ENCODE peak calls at places on chromosomes 4 and X, in four cellular contexts. One of them, this sample, is unnamed.
A peak's percentile ranks its signal among the peaks of the same experiment; 100 is the strongest.

GRCh38 chr4:46818604-46819003 is 90.4 kb downstream of the COX7B2 start:
- DNase-seq in NCI-H1694 treated with DMSO at 0.1 percent for 48 hours: no peak
- DNase-seq in AG09309: no peak
- DNase-seq in A549: no peak
- DNase-seq in this sample: no peak

GRCh38 chr4:66539745-66540144 is 869.5 kb upstream of the EPHA5 start:
- DNase-seq in NCI-H1694 treated with DMSO at 0.1 percent for 48 hours: no peak
- DNase-seq in AG09309: no peak
- DNase-seq in A549: peak; percentile 2
- DNase-seq in this sample: no peak

GRCh38 chrX:39318497-39319343 is 517.5 kb downstream of the MID1IP1 start:
- DNase-seq in NCI-H1694 treated with DMSO at 0.1 percent for 48 hours: no peak
- DNase-seq in AG09309: no peak
- DNase-seq in A549: no peak
- DNase-seq in this sample: no peak

GRCh38 chr4:121220698-121221097 is 56.6 kb upstream of the TNIP3 start:
- DNase-seq in NCI-H1694 treated with DMSO at 0.1 percent for 48 hours: no peak
- DNase-seq in AG09309: no peak
- DNase-seq in A549: no peak
- DNase-seq in this sample: no peak

GRCh38 chr4:2417196-2417764 is 1.2 kb downstream of the ZFYVE28 start:
- DNase-seq in NCI-H1694 treated with DMSO at 0.1 percent for 48 hours: no peak
- DNase-seq in AG09309: no peak
- DNase-seq in A549: no peak
- DNase-seq in this sample: no peak

GRCh38 chr4:170423137-170423536 is 333.4 kb upstream of the AADAT start:
- DNase-seq in NCI-H1694 treated with DMSO at 0.1 percent for 48 hours: no peak
- DNase-seq in AG09309: no peak
- DNase-seq in A549: no peak
- DNase-seq in this sample: no peak

GRCh38 chrX:9207142-9207541 is 173.2 kb upstream of the FAM9B start:
- DNase-seq in NCI-H1694 treated with DMSO at 0.1 percent for 48 hours: no peak
- DNase-seq in AG09309: no peak
- DNase-seq in A549: no peak
- DNase-seq in this sample: no peak

GRCh38 chrX:13685126-13685763 is 3.7 kb upstream of the RAB9A start:
- DNase-seq in NCI-H1694 treated with DMSO at 0.1 percent for 48 hours: no peak
- DNase-seq in AG09309: no peak
- DNase-seq in A549: peak; percentile 28
- DNase-seq in this sample: no peak

GRCh38 chr4:114601304-114602052 is 2.9 kb downstream of the UGT8 start:
- DNase-seq in NCI-H1694 treated with DMSO at 0.1 percent for 48 hours: no peak
- DNase-seq in AG09309: no peak
- DNase-seq in A549: no peak
- DNase-seq in this sample: no peak

GRCh38 chrX:39899876-39900787 is 197.6 kb downstream of the BCOR start:
- DNase-seq in NCI-H1694 treated with DMSO at 0.1 percent for 48 hours: no peak
- DNase-seq in AG09309: no peak
- DNase-seq in A549: no peak
- DNase-seq in this sample: no peak

GRCh38 chr4:14309429-14309828 is 681.9 kb upstream of the BOD1L1 start:
- DNase-seq in NCI-H1694 treated with DMSO at 0.1 percent for 48 hours: no peak
- DNase-seq in AG09309: no peak
- DNase-seq in A549: no peak
- DNase-seq in this sample: no peak

GRCh38 chrX:118977424-118977823 is 3.0 kb downstream of the LONRF3 start:
- DNase-seq in NCI-H1694 treated with DMSO at 0.1 percent for 48 hours: no peak
- DNase-seq in AG09309: no peak
- DNase-seq in A549: no peak
- DNase-seq in this sample: no peak

GRCh38 chr4:25107827-25108516 is 52.3 kb downstream of the SEPSECS start:
- DNase-seq in NCI-H1694 treated with DMSO at 0.1 percent for 48 hours: no peak
- DNase-seq in AG09309: no peak
- DNase-seq in A549: no peak
- DNase-seq in this sample: no peak

GRCh38 chr4:26217961-26218676 is 102.7 kb upstream of the RBPJ start:
- DNase-seq in NCI-H1694 treated with DMSO at 0.1 percent for 48 hours: peak; percentile 7
- DNase-seq in AG09309: no peak
- DNase-seq in A549: no peak
- DNase-seq in this sample: peak; percentile 20

GRCh38 chrX:53930513-53931380 is 113.5 kb downstream of the PHF8 start:
- DNase-seq in NCI-H1694 treated with DMSO at 0.1 percent for 48 hours: no peak
- DNase-seq in AG09309: no peak
- DNase-seq in A549: no peak
- DNase-seq in this sample: no peak

GRCh38 chr4:80713409-80713808 is 317.1 kb upstream of the BMP3 start:
- DNase-seq in NCI-H1694 treated with DMSO at 0.1 percent for 48 hours: no peak
- DNase-seq in AG09309: no peak
- DNase-seq in A549: no peak
- DNase-seq in this sample: no peak

GRCh38 chrX:45849261-45849660 is 648.6 kb upstream of the DIPK2B start:
- DNase-seq in NCI-H1694 treated with DMSO at 0.1 percent for 48 hours: no peak
- DNase-seq in AG09309: peak; percentile 70
- DNase-seq in A549: peak; percentile 43
- DNase-seq in this sample: peak; percentile 33

GRCh38 chr4:38949416-38950051 is 81.9 kb downstream of the FAM114A1 start:
- DNase-seq in NCI-H1694 treated with DMSO at 0.1 percent for 48 hours: no peak
- DNase-seq in AG09309: no peak
- DNase-seq in A549: no peak
- DNase-seq in this sample: no peak

GRCh38 chr4:123411976-123412589 is 15.5 kb downstream of the SPRY1 start:
- DNase-seq in NCI-H1694 treated with DMSO at 0.1 percent for 48 hours: no peak
- DNase-seq in AG09309: no peak
- DNase-seq in A549: no peak
- DNase-seq in this sample: no peak

GRCh38 chr4:1871471-1872021 is 353 bp downstream of the NSD2 start:
- DNase-seq in NCI-H1694 treated with DMSO at 0.1 percent for 48 hours: no peak
- DNase-seq in AG09309: no peak
- DNase-seq in A549: no peak
- DNase-seq in this sample: no peak

GRCh38 chr4:13289391-13289790 is 194.7 kb downstream of the RAB28 start:
- DNase-seq in NCI-H1694 treated with DMSO at 0.1 percent for 48 hours: no peak
- DNase-seq in AG09309: no peak
- DNase-seq in A549: no peak
- DNase-seq in this sample: no peak

GRCh38 chrX:74242050-74242449 is 61.9 kb upstream of the ZCCHC13 start:
- DNase-seq in NCI-H1694 treated with DMSO at 0.1 percent for 48 hours: no peak
- DNase-seq in AG09309: no peak
- DNase-seq in A549: no peak
- DNase-seq in this sample: no peak